ENCODE peak calls at places on chromosomes 4 and X, in six cellular contexts. K is thoracic aorta, W is dorsolateral prefrontal cortex, G is fibroblast of lung, A is endothelial cell of umbilical vein, R is type B pancreatic cell. N is an unnamed sample.
A peak's percentile ranks its signal among the peaks of the same experiment; 100 is the strongest.

GRCh38 chr4:7862561-7863200 is 77.0 kb downstream of the AFAP1 start:
- DNase-seq in K (no peak), W (no peak), G (peak; percentile 39), A (no peak), R (no peak), N (no peak)

GRCh38 chr4:148052448-148052847 is 320.6 kb downstream of the ARHGAP10 start:
- DNase-seq in K (no peak), W (no peak), G (peak; percentile 31), A (no peak), R (no peak), N (no peak)

GRCh38 chr4:37383579-37384229 is 139.2 kb downstream of the NWD2 start:
- DNase-seq in K (no peak), W (no peak), G (peak; percentile 19), A (peak; percentile 13), R (no peak), N (peak; percentile 49)

GRCh38 chrX:38192007-38192625 is 28.6 kb downstream of the SRPX start:
- DNase-seq in K (no peak), W (no peak), G (peak; percentile 27), A (peak; percentile 29), R (no peak), N (no peak)

GRCh38 chrX:66163849-66164401 is at the start of gene HEPH:
- DNase-seq in K (no peak), W (no peak), G (peak; percentile 57), A (no peak), R (no peak), N (peak; percentile 7)

GRCh38 chr4:47570816-47571215 is 85.7 kb downstream of the ATP10D start:
- DNase-seq in K (no peak), W (no peak), G (no peak), A (no peak), R (no peak), N (no peak)

GRCh38 chr4:144363890-144364289 is 223.4 kb upstream of the GYPA start:
- DNase-seq in K (no peak), W (no peak), G (no peak), A (no peak), R (no peak), N (no peak)

GRCh38 chr4:8852118-8852704 is 19.4 kb downstream of the HMX1 start:
- DNase-seq in K (no peak), W (no peak), G (no peak), A (no peak), R (no peak), N (no peak)

GRCh38 chr4:5717449-5718158 is 6.6 kb downstream of the EVC start:
- DNase-seq in K (no peak), W (no peak), G (no peak), A (no peak), R (no peak), N (no peak)

GRCh38 chr4:88689877-88690276 is 7.8 kb downstream of the NAP1L5 start:
- DNase-seq in K (no peak), W (no peak), G (no peak), A (peak; percentile 5), R (no peak), N (no peak)

GRCh38 chrX:53190363-53190960 is 34.5 kb downstream of the KDM5C start:
- DNase-seq in K (no peak), W (no peak), G (no peak), A (no peak), R (no peak), N (no peak)
- TF ChIP-seq CTCF in K (no peak), W (no peak), G (no peak), A (peak; percentile 7), R (no peak), N (peak; percentile 17)

GRCh38 chrX:106404512-106404911 is 207.3 kb upstream of the RADX start:
- DNase-seq in K (no peak), W (no peak), G (no peak), A (no peak), R (no peak), N (no peak)
- TF ChIP-seq CTCF in K (no peak), W (no peak), G (no peak), A (no peak), R (peak; percentile 49), N (no peak)

DNA sequence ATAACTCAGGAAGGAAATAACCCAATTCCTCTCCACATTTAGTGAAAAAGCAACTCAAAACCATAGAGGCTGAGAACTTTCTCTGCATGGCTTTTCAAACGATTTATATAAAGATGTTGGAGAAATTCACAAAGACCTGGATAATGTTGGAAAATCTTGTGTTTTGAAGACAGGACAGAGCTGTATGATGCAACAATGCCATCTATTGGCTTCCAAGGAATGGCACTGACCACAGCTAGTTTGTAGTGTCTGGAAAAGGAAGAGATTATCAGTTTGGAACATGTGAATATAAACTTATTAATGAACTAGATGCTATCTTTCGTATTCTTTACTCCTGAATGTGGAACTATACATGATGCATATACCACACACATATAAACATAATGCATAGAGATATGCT is 503.6 kb downstream of the IL1RAPL1 start:
- DNase-seq in K (no peak), W (no peak), G (peak; percentile 44), A (peak; percentile 26), R (no peak), N (no peak)
- TF ChIP-seq CTCF in K (no peak), W (no peak), G (peak; percentile 17), A (no peak), R (peak; percentile 75), N (peak; percentile 2)

GRCh38 chrX:30741545-30741944 is 88.3 kb downstream of the GK start:
- DNase-seq in K (no peak), W (no peak), G (no peak), A (no peak), R (no peak), N (no peak)

GRCh38 chrX:30734782-30735181 is 81.6 kb downstream of the GK start:
- DNase-seq in K (no peak), W (no peak), G (no peak), A (no peak), R (no peak), N (no peak)

GRCh38 chrX:30733852-30734660 is 80.8 kb downstream of the GK start:
- DNase-seq in K (no peak), W (no peak), G (no peak), A (no peak), R (no peak), N (no peak)

GRCh38 chrX:30735839-30736238 is 82.6 kb downstream of the GK start:
- DNase-seq in K (no peak), W (no peak), G (peak; percentile 60), A (peak; percentile 57), R (no peak), N (peak; percentile 62)
- TF ChIP-seq CTCF in K (no peak), W (peak; percentile 35), G (peak; percentile 68), A (peak; percentile 38), R (peak; percentile 89), N (peak; percentile 54)

GRCh38 chr4:55435136-55435535 is 39.4 kb downstream of the TMEM165 start:
- DNase-seq in K (no peak), W (no peak), G (peak; percentile 46), A (peak; percentile 69), R (no peak), N (no peak)
- TF ChIP-seq CTCF in K (peak; percentile 22), W (no peak), G (peak; percentile 38), A (peak; percentile 30), R (peak; percentile 45), N (no peak)

N was measured in GM13976.